ENCODE peak calls at places on chromosomes 3 and 15, in eight cellular contexts. Z is astrocyte of the spinal cord, Y is stomach, W is left cardiac atrium, T is pancreas, K is COR-L47, H is anterior cingulate cortex, Q is HCT116. E is an unnamed sample.

GRCh38 chr3:159913712-159914414 is 74.8 kb upstream of the IL12A start:
- DNase-seq in Z (no peak), Y (no peak), W (no peak), T (no peak), K (no peak), H (no peak), Q (no peak), E (no peak)

GRCh38 chr3:133674290-133674912 is 12.7 kb upstream of the TOPBP1 start:
- DNase-seq in Z (no peak), Y (no peak), W (no peak), T (no peak), K (no peak), H (no peak), Q (no peak), E (peak)

GRCh38 chr15:98669638-98670037 is 21.3 kb downstream of the IGF1R start:
- DNase-seq in Z (no peak), Y (no peak), W (no peak), T (no peak), K (no peak), H (no peak), Q (no peak), E (no peak)

GRCh38 chr15:89317188-89317720 is 17.4 kb downstream of the POLG start:
- DNase-seq in Z (no peak), Y (no peak), W (no peak), T (no peak), K (no peak), H (no peak), Q (no peak), E (no peak)

GRCh38 chr15:62035256-62035908 is 24.9 kb downstream of the VPS13C start:
- DNase-seq in Z (peak), Y (no peak), W (no peak), T (no peak), K (no peak), H (no peak), Q (no peak), E (no peak)

GRCh38 chr3:112856537-112856936 is 9.9 kb upstream of the CD200R1L start:
- DNase-seq in Z (no peak), Y (no peak), W (no peak), T (no peak), K (no peak), H (no peak), Q (no peak), E (no peak)

GRCh38 chr3:114569186-114569585 is 275.4 kb downstream of the TIGIT start:
- DNase-seq in Z (no peak), Y (no peak), W (no peak), T (no peak), K (no peak), H (no peak), Q (no peak), E (no peak)

GRCh38 chr3:40086890-40087884 is 222.3 kb upstream of the EIF1B start:
- DNase-seq in Z (no peak), Y (no peak), W (no peak), T (peak), K (peak), H (no peak), Q (no peak), E (no peak)

GRCh38 chr3:55519016-55519415 is 31.9 kb upstream of the WNT5A start:
- DNase-seq in Z (peak), Y (no peak), W (no peak), T (no peak), K (no peak), H (no peak), Q (no peak), E (no peak)

GRCh38 chr3:137787520-137787919 is 23.4 kb downstream of the SOX14 start:
- DNase-seq in Z (no peak), Y (no peak), W (no peak), T (no peak), K (no peak), H (no peak), Q (no peak), E (no peak)

GRCh38 chr3:33317963-33318708 is 40.9 kb downstream of the FBXL2 start:
- DNase-seq in Z (no peak), Y (no peak), W (no peak), T (no peak), K (no peak), H (no peak), Q (no peak), E (peak)

GRCh38 chr3:112200317-112200666 is 67.2 kb upstream of the GCSAM start:
- DNase-seq in Z (no peak), Y (no peak), W (no peak), T (no peak), K (no peak), H (no peak), Q (no peak), E (no peak)

GRCh38 chr15:29920515-29920914 is 98.2 kb upstream of the TJP1 start:
- DNase-seq in Z (no peak), Y (peak), W (no peak), T (no peak), K (no peak), H (no peak), Q (peak), E (no peak)

GRCh38 chr3:33447958-33448357 is 7.8 kb upstream of the UBP1 start:
- DNase-seq in Z (no peak), Y (no peak), W (no peak), T (no peak), K (no peak), H (no peak), Q (no peak), E (no peak)

GRCh38 chr3:104717828-104718196 is 648.9 kb upstream of the ALCAM start:
- DNase-seq in Z (no peak), Y (no peak), W (no peak), T (no peak), K (no peak), H (no peak), Q (no peak), E (no peak)

E was measured in GM06990.